ENCODE peak calls at places on chromosomes 16 and 17, in nine cellular contexts. G, W, V, A, E, Q, P, F and K are unnamed samples.

GRCh38 chr17:42918902-42919521 is 18.4 kb downstream of the G6PC1 start:
- DNase-seq in W (no peak), V (no peak), A (no peak), P (no peak), G (no peak), Q (no peak), E (no peak), F (no peak), K (no peak)

GRCh38 chr17:55959756-55960155 is 193.5 kb upstream of the ANKFN1 start:
- DNase-seq in G (no peak), E (no peak), F (no peak), P (no peak), W (no peak), V (no peak), A (no peak), Q (no peak), K (no peak)

GRCh38 chr17:81151039-81151677 is 14.1 kb upstream of the PVALEF start:
- DNase-seq in A (no peak), E (no peak), F (no peak), G (no peak), Q (no peak), P (no peak), V (no peak), W (no peak), K (no peak)

GRCh38 chr17:83186226-83186625 is 106.8 kb downstream of the METRNL start:
- DNase-seq in G (peak), W (no peak), E (no peak), Q (no peak), P (peak), A (no peak), F (peak), V (no peak), K (no peak)

GRCh38 chr16:88705746-88706287 is 391 bp downstream of the RNF166 start:
- DNase-seq in P (no peak), V (no peak), G (no peak), Q (no peak), E (no peak), F (no peak), A (no peak), W (peak), K (no peak)

GRCh38 chr17:41307647-41308046 is 1.5 kb downstream of the KRTAP16-1 start:
- DNase-seq in V (peak), G (no peak), E (no peak), A (no peak), P (no peak), W (no peak), F (no peak), Q (no peak), K (no peak)

GRCh38 chr17:42853968-42854790 is 3.2 kb downstream of the AOC3 start:
- DNase-seq in P (no peak), F (no peak), A (no peak), E (no peak), W (no peak), Q (no peak), G (no peak), V (no peak), K (no peak)

GRCh38 chr17:3032258-3033247 is 30.9 kb downstream of the OR1D5 start:
- DNase-seq in W (no peak), V (no peak), P (no peak), F (no peak), Q (no peak), A (no peak), G (peak), E (no peak), K (no peak)

GRCh38 chr17:41500131-41500911 is 5.1 kb downstream of the KRT13 start:
- DNase-seq in W (no peak), A (peak), V (no peak), E (no peak), P (no peak), F (no peak), G (no peak), Q (no peak), K (peak)

GRCh38 chr17:72590382-72590781 is 469.6 kb downstream of the SOX9 start:
- DNase-seq in A (peak), G (no peak), W (no peak), P (no peak), F (no peak), E (no peak), Q (no peak), V (no peak), K (peak)

GRCh38 chr17:62671553-62671952 is 44.1 kb downstream of the MRC2 start:
- DNase-seq in F (no peak), V (no peak), E (no peak), Q (no peak), G (no peak), W (no peak), P (no peak), A (no peak), K (peak)

GRCh38 chr17:48499248-48499647 is 31.6 kb downstream of the HOXB1 start:
- DNase-seq in F (no peak), W (no peak), V (no peak), Q (no peak), A (peak), E (no peak), G (no peak), P (no peak), K (no peak)

GRCh38 chr16:2770057-2770780 is 6.9 kb downstream of the ELOB start:
- DNase-seq in F (no peak), Q (no peak), E (no peak), V (no peak), W (peak), A (no peak), G (no peak), P (no peak), K (no peak)

GRCh38 chr16:50396770-50397525 is 28.2 kb upstream of the BRD7 start:
- DNase-seq in P (no peak), G (peak), E (no peak), V (no peak), Q (no peak), F (no peak), A (peak), W (no peak), K (peak)

GRCh38 chr17:14918540-14918939 is 346.6 kb downstream of the PMP22 start:
- DNase-seq in P (no peak), G (no peak), V (no peak), A (peak), Q (no peak), E (no peak), F (no peak), W (no peak), K (no peak)

GRCh38 chr16:72666267-72666666 is 381.7 kb downstream of the ZFHX3 start:
- DNase-seq in E (no peak), Q (no peak), G (no peak), P (no peak), A (peak), V (no peak), W (no peak), F (no peak), K (no peak)

GRCh38 chr17:4852504-4853075 is 19.4 kb downstream of the MINK1 start:
- DNase-seq in E (no peak), P (no peak), W (no peak), F (no peak), Q (no peak), A (peak), G (no peak), V (no peak), K (no peak)

GRCh38 chr16:9518054-9518453 is 426.6 kb downstream of the HAPSTR1 start:
- DNase-seq in Q (no peak), G (no peak), W (no peak), V (no peak), F (no peak), A (no peak), E (no peak), P (no peak), K (no peak)

GRCh38 chr17:44362479-44362963 is 1.1 kb downstream of the FAM171A2 start:
- DNase-seq in G (no peak), W (no peak), E (no peak), A (no peak), V (no peak), P (no peak), F (no peak), Q (no peak), K (no peak)

GRCh38 chr17:333626-334396 is 18.8 kb downstream of the RPH3AL start:
- DNase-seq in P (peak), W (peak), V (peak), Q (no peak), F (peak), G (peak), A (peak), E (peak), K (no peak)

GRCh38 chr17:31724619-31725018 is 134.4 kb downstream of the COPRS start:
- DNase-seq in W (no peak), Q (no peak), V (no peak), E (no peak), A (peak), G (peak), F (no peak), P (no peak), K (no peak)

GRCh38 chr17:16880843-16881230 is 91.1 kb downstream of the TNFRSF13B start:
- DNase-seq in W (no peak), G (peak), P (no peak), Q (no peak), F (no peak), A (no peak), V (no peak), E (no peak), K (no peak)

GRCh38 chr17:7587420-7587786 is 2.5 kb downstream of the SOX15 start:
- DNase-seq in E (no peak), A (peak), F (peak), Q (no peak), G (no peak), W (no peak), V (no peak), P (peak), K (peak)

GRCh38 chr17:82981141-82981540 is 98.3 kb upstream of the METRNL start:
- DNase-seq in F (no peak), P (no peak), Q (no peak), A (no peak), G (no peak), E (no peak), W (no peak), V (no peak), K (no peak)

GRCh38 chr17:60102632-60103047 is 23.9 kb upstream of the HEATR6 start:
- DNase-seq in A (peak), E (no peak), V (peak), W (peak), Q (no peak), G (no peak), P (no peak), F (no peak), K (peak)

GRCh38 chr17:50661795-50662391 is 27.2 kb downstream of the ABCC3 start:
- DNase-seq in F (peak), W (no peak), P (peak), G (peak), V (peak), E (no peak), Q (no peak), A (peak), K (peak)

GRCh38 chr17:60971515-60972369 is 294.1 kb downstream of the BCAS3 start:
- DNase-seq in F (peak), G (no peak), P (no peak), Q (no peak), W (peak), V (no peak), E (no peak), A (peak), K (no peak)

GRCh38 chr16:89330177-89330856 is 112.8 kb downstream of the ZNF778 start:
- DNase-seq in G (no peak), W (no peak), P (no peak), V (peak), A (peak), E (peak), F (no peak), Q (no peak), K (peak)

GRCh38 chr16:11497329-11497805 is 89.4 kb downstream of the LITAF start:
- DNase-seq in W (no peak), F (peak), P (peak), G (peak), V (peak), A (peak), E (peak), Q (no peak), K (peak)

GRCh38 chr17:35244345-35245195 is 1.7 kb downstream of the SLFN5 start:
- DNase-seq in F (peak), P (peak), V (peak), G (peak), W (peak), A (peak), Q (peak), E (peak), K (peak)

GRCh38 chr16:89949121-89949742 is 677 bp downstream of the DEF8 start:
- DNase-seq in A (no peak), F (no peak), W (no peak), E (no peak), G (no peak), Q (no peak), P (no peak), V (no peak), K (no peak)

GRCh38 chr17:58308173-58308984 is 20.2 kb downstream of the TSPOAP1 start:
- DNase-seq in P (no peak), Q (no peak), F (no peak), G (no peak), V (no peak), A (no peak), W (no peak), E (no peak), K (no peak)
- TF ChIP-seq CTCF in P (no peak), Q (no peak), F (no peak), G (peak), V (peak), A (peak), W (no peak), E (peak), K (peak)

GRCh38 chr16:28537964-28538732 is 626 bp downstream of the NUPR1 start:
- DNase-seq in P (peak), E (no peak), F (peak), Q (no peak), A (no peak), V (no peak), G (no peak), W (no peak), K (no peak)
- H3K27ac ChIP-seq in P (peak), E (peak), F (peak), Q (peak), A (peak), V (peak), G (peak), W (no peak), K (peak)

GRCh38 chr17:74151551-74152315 is 51.7 kb upstream of the RPL38 start:
- DNase-seq in Q (no peak), P (no peak), G (no peak), F (no peak), V (no peak), A (no peak), W (no peak), E (no peak), K (no peak)
- TF ChIP-seq CTCF in Q (no peak), P (no peak), G (no peak), F (no peak), V (no peak), A (no peak), W (no peak), E (no peak), K (no peak)

GRCh38 chr17:28940142-28940541 is 11.2 kb downstream of the PHF12 start:
- DNase-seq in V (no peak), F (no peak), G (no peak), E (no peak), P (no peak), W (no peak), A (no peak), Q (no peak), K (no peak)

GRCh38 chr17:28942925-28943324 is 8.4 kb downstream of the PHF12 start:
- DNase-seq in P (no peak), A (no peak), E (no peak), F (no peak), W (no peak), V (no peak), G (no peak), Q (no peak), K (no peak)

GRCh38 chr17:28938552-28938951 is 12.8 kb downstream of the PHF12 start:
- DNase-seq in P (peak), W (no peak), A (no peak), V (peak), F (no peak), E (no peak), Q (no peak), G (no peak), K (no peak)

GRCh38 chr17:28941251-28941650 is 10.1 kb downstream of the PHF12 start:
- DNase-seq in F (no peak), G (no peak), Q (no peak), V (no peak), E (no peak), W (no peak), A (no peak), P (no peak), K (no peak)

DNA sequence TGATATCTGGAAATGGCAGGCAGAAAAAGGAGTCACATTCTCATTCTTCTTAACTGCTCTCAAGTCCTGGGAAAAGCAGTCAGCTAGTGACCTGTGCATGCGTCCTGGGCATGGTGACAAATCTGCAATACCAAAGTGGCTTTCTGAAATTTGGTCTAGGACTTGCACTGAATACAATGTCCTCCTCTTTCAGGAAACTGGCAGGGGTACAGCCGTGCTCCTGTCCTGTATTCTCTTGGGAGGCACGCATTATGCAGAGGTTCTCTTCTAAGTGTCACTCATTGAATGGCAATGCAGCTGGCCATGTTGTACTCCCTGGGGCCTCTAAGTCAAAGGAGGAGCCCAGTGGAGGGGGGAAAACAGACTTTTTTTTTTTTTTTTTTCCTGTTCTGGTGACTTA is 10.6 kb downstream of the PHF12 start:
- DNase-seq in E (peak), A (no peak), F (no peak), Q (no peak), V (peak), P (peak), G (no peak), W (no peak), K (no peak)
- H3K27ac ChIP-seq in E (peak), A (no peak), F (no peak), Q (no peak), V (peak), P (peak), G (no peak), W (no peak), K (no peak)